ENCODE peak calls at places on chromosomes 3 and 15, in ten cellular contexts. One of them, this sample, is unnamed.

GRCh38 chr3:134447371-134447770 is 38.4 kb downstream of the ANAPC13 start:
- DNase-seq in NCI-H1092: no peak
- DNase-seq in stomach: no peak
- DNase-seq in astrocyte of the spinal cord: no peak
- DNase-seq in Karpas-422: no peak
- DNase-seq in neural crest cell: no peak
- DNase-seq in effector memory CD4-positive, alpha-beta T cell: no peak
- DNase-seq in midbrain: no peak
- DNase-seq in ELR: no peak
- DNase-seq in ovary: no peak
- DNase-seq in this sample: no peak

GRCh38 chr15:89356634-89357298 is 22.1 kb upstream of the POLG start:
- DNase-seq in Karpas-422: peak
- DNase-seq in NCI-H1092: no peak
- DNase-seq in ovary: no peak
- DNase-seq in ELR: peak
- DNase-seq in stomach: no peak
- DNase-seq in midbrain: peak
- DNase-seq in effector memory CD4-positive, alpha-beta T cell: no peak
- DNase-seq in neural crest cell: no peak
- DNase-seq in astrocyte of the spinal cord: no peak
- DNase-seq in this sample: peak

GRCh38 chr3:115350606-115351005 is 203.5 kb upstream of the ZBTB20 start:
- DNase-seq in midbrain: no peak
- DNase-seq in ovary: no peak
- DNase-seq in effector memory CD4-positive, alpha-beta T cell: no peak
- DNase-seq in stomach: no peak
- DNase-seq in NCI-H1092: no peak
- DNase-seq in astrocyte of the spinal cord: peak
- DNase-seq in neural crest cell: no peak
- DNase-seq in ELR: no peak
- DNase-seq in Karpas-422: no peak
- DNase-seq in this sample: no peak

GRCh38 chr3:126987596-126987995 is 4.7 kb downstream of the PLXNA1 start:
- DNase-seq in ELR: no peak
- DNase-seq in neural crest cell: no peak
- DNase-seq in ovary: no peak
- DNase-seq in midbrain: no peak
- DNase-seq in NCI-H1092: no peak
- DNase-seq in effector memory CD4-positive, alpha-beta T cell: no peak
- DNase-seq in Karpas-422: no peak
- DNase-seq in stomach: no peak
- DNase-seq in astrocyte of the spinal cord: no peak
- DNase-seq in this sample: no peak

GRCh38 chr15:22955544-22956085 is 24.6 kb downstream of the CYFIP1 start:
- DNase-seq in ELR: no peak
- DNase-seq in midbrain: no peak
- DNase-seq in ovary: no peak
- DNase-seq in effector memory CD4-positive, alpha-beta T cell: no peak
- DNase-seq in astrocyte of the spinal cord: no peak
- DNase-seq in Karpas-422: no peak
- DNase-seq in NCI-H1092: no peak
- DNase-seq in stomach: no peak
- DNase-seq in neural crest cell: no peak
- DNase-seq in this sample: no peak

GRCh38 chr3:184636774-184637316 is 75.0 kb downstream of the MAGEF1 start:
- DNase-seq in Karpas-422: no peak
- DNase-seq in neural crest cell: no peak
- DNase-seq in midbrain: no peak
- DNase-seq in ovary: no peak
- DNase-seq in astrocyte of the spinal cord: peak
- DNase-seq in ELR: peak
- DNase-seq in NCI-H1092: no peak
- DNase-seq in stomach: peak
- DNase-seq in effector memory CD4-positive, alpha-beta T cell: no peak
- DNase-seq in this sample: no peak

GRCh38 chr3:64138656-64139375 is 86.5 kb downstream of the PRICKLE2 start:
- DNase-seq in NCI-H1092: no peak
- DNase-seq in midbrain: no peak
- DNase-seq in Karpas-422: no peak
- DNase-seq in ovary: no peak
- DNase-seq in effector memory CD4-positive, alpha-beta T cell: no peak
- DNase-seq in stomach: no peak
- DNase-seq in neural crest cell: no peak
- DNase-seq in astrocyte of the spinal cord: no peak
- DNase-seq in ELR: no peak
- DNase-seq in this sample: no peak

GRCh38 chr3:186048119-186048518 is 60.8 kb downstream of the ETV5 start:
- DNase-seq in effector memory CD4-positive, alpha-beta T cell: no peak
- DNase-seq in ovary: no peak
- DNase-seq in Karpas-422: no peak
- DNase-seq in neural crest cell: no peak
- DNase-seq in midbrain: no peak
- DNase-seq in astrocyte of the spinal cord: no peak
- DNase-seq in ELR: no peak
- DNase-seq in stomach: no peak
- DNase-seq in NCI-H1092: no peak
- DNase-seq in this sample: no peak